ENCODE peak calls at places on chromosomes 11 and 22, in seven cellular contexts. X is GM12878, T is HCT116, R is PC-3, O is DND-41, J is GM23248, E is fibroblast of lung. A is an unnamed sample.

GRCh38 chr11:69431893-69432738 is 49.3 kb upstream of the LINC01488 start:
- DNase-seq in X (no peak), T (no peak), R (no peak), O (no peak), J (no peak), E (no peak), A (no peak)

GRCh38 chr11:56841210-56841810 is 92.8 kb upstream of the OR9G4 start:
- DNase-seq in X (peak; percentile 7), T (peak; percentile 27), R (peak; percentile 82), O (peak; percentile 48), J (peak; percentile 78), E (peak; percentile 62), A (peak; percentile 34)

GRCh38 chr11:92880391-92880790 is 89.1 kb upstream of the MTNR1B start:
- DNase-seq in X (no peak), T (no peak), R (no peak), O (no peak), J (peak; percentile 26), E (no peak), A (no peak)

GRCh38 chr11:67498544-67498972 is 6.6 kb downstream of the PITPNM1 start:
- DNase-seq in X (no peak), T (no peak), R (no peak), O (no peak), J (no peak), E (no peak), A (no peak)

GRCh38 chr11:8239056-8239455 is 24.6 kb downstream of the LMO1 start:
- DNase-seq in X (no peak), T (no peak), R (no peak), O (no peak), J (no peak), E (no peak), A (no peak)

GRCh38 chr11:59557940-59558643 is 46.8 kb downstream of the OR4D9 start:
- DNase-seq in X (no peak), T (no peak), R (no peak), O (no peak), J (no peak), E (peak; percentile 11), A (no peak)

GRCh38 chr11:69351460-69351859 is 57.5 kb downstream of the MYEOV start:
- DNase-seq in X (no peak), T (no peak), R (peak; percentile 62), O (no peak), J (peak; percentile 79), E (peak; percentile 54), A (no peak)

GRCh38 chr11:118610220-118610772 is 2.9 kb downstream of the PHLDB1 start:
- DNase-seq in X (no peak), T (no peak), R (no peak), O (no peak), J (peak; percentile 47), E (no peak), A (no peak)

GRCh38 chr11:67178878-67179277 is 59.8 kb downstream of the KDM2A start:
- DNase-seq in X (no peak), T (no peak), R (no peak), O (no peak), J (no peak), E (peak; percentile 47), A (no peak)

GRCh38 chr11:19756675-19757475 is 44.2 kb downstream of the NAV2 start:
- DNase-seq in X (no peak), T (no peak), R (no peak), O (no peak), J (peak; percentile 86), E (no peak), A (no peak)

GRCh38 chr11:87114093-87114492 is 76.4 kb downstream of the TMEM135 start:
- DNase-seq in X (no peak), T (no peak), R (no peak), O (no peak), J (peak; percentile 9), E (peak; percentile 6), A (no peak)

GRCh38 chr11:10208045-10208674 is 85.9 kb downstream of the SBF2 start:
- DNase-seq in X (peak; percentile 32), T (peak; percentile 58), R (peak; percentile 74), O (no peak), J (peak; percentile 70), E (peak; percentile 74), A (peak; percentile 48)

GRCh38 chr11:17476317-17477083 is at the start of gene ABCC8:
- DNase-seq in X (no peak), T (no peak), R (no peak), O (peak; percentile 55), J (no peak), E (no peak), A (no peak)

GRCh38 chr11:65778431-65778900 is 2.3 kb downstream of the AP5B1 start:
- DNase-seq in X (no peak), T (no peak), R (no peak), O (no peak), J (no peak), E (no peak), A (no peak)

GRCh38 chr11:64284962-64285884 is at the start of gene GPR137:
- DNase-seq in X (no peak), T (no peak), R (peak; percentile 79), O (peak; percentile 90), J (peak; percentile 87), E (peak; percentile 63), A (no peak)

GRCh38 chr22:30697975-30698374 is 3.3 kb downstream of the OSBP2 start:
- DNase-seq in X (no peak), T (no peak), R (no peak), O (no peak), J (no peak), E (no peak), A (no peak)

GRCh38 chr22:30694171-30694637 is 470 bp upstream of the OSBP2 start:
- DNase-seq in X (no peak), T (peak; percentile 29), R (peak; percentile 44), O (no peak), J (peak; percentile 62), E (peak; percentile 43), A (no peak)

GRCh38 chr22:30694638-30695350 is at the start of gene OSBP2:
- DNase-seq in X (no peak), T (no peak), R (peak; percentile 19), O (no peak), J (peak; percentile 45), E (no peak), A (no peak)

GRCh38 chr22:30695871-30696655 is 1.4 kb downstream of the OSBP2 start:
- DNase-seq in X (no peak), T (no peak), R (no peak), O (no peak), J (no peak), E (no peak), A (no peak)

DNA sequence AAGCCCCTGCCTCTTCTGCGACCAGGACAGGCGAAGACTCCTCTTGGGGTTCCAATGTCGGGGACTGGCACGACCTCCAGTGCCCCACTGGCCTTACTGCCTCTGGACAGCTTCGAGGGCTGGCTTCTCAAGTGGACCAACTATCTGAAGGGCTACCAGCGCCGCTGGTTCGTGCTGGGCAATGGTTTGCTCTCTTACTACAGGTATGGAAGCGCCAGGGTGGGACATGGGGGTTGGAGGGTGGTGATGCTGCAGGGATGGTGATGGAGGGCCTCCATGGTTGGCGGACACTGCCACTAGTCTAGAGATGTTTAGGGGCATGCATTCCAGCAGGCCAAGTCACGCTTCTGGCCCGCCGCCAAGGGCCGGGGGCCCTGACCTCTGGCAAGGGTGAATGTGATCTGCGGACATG is 683 bp downstream of the OSBP2 start:
- DNase-seq in X (no peak), T (no peak), R (no peak), O (no peak), J (no peak), E (no peak), A (no peak)
- TF ChIP-seq EZH2 in X (no peak), T (no peak), R (no peak), O (no peak), J (no peak), E (no peak), A (no peak)

GRCh38 chr11:35393093-35393492 is 26.3 kb downstream of the SLC1A2 start:
- DNase-seq in X (no peak), T (no peak), R (no peak), O (no peak), J (no peak), E (no peak), A (no peak)
- TF ChIP-seq EZH2 in X (no peak), T (no peak), R (no peak), O (no peak), J (no peak), E (no peak), A (no peak)

DNA sequence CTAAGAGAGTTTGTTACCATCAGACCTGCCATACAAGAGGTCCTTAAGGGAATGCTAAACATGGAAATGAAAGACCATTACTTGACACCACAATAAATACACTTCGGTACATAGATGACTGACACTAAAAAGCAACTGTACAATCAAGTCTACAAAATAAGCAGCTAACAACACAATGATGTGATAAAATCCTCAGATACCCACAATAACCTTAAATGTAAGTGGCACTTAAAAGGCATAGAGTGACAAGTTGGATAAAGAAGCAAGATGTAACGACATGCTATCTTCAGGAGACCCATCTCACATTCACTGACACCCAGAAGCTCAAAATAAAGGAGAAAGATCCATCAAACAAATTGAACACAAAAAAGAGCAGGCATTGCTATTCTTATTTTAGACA is 107.6 kb downstream of the LRRC4C start:
- DNase-seq in X (no peak), T (no peak), R (no peak), O (no peak), J (no peak), E (no peak), A (no peak)
- TF ChIP-seq EZH2 in X (no peak), T (no peak), R (no peak), O (no peak), J (no peak), E (no peak), A (no peak)

GRCh38 chr11:1571760-1572199 is 291 bp downstream of the DUSP8 start:
- DNase-seq in X (no peak), T (no peak), R (no peak), O (no peak), J (no peak), E (no peak), A (no peak)

GRCh38 chr11:1573847-1574255 is 1.8 kb upstream of the DUSP8 start:
- DNase-seq in X (no peak), T (peak; percentile 39), R (peak; percentile 53), O (no peak), J (no peak), E (no peak), A (no peak)

GRCh38 chr11:1572200-1573076 is at the start of gene DUSP8:
- DNase-seq in X (no peak), T (peak; percentile 53), R (peak; percentile 70), O (no peak), J (peak; percentile 93), E (peak; percentile 82), A (no peak)

GRCh38 chr11:1574256-1575242 is 2.5 kb upstream of the DUSP8 start:
- DNase-seq in X (no peak), T (no peak), R (peak; percentile 59), O (peak; percentile 46), J (peak; percentile 74), E (peak; percentile 49), A (no peak)

DNA sequence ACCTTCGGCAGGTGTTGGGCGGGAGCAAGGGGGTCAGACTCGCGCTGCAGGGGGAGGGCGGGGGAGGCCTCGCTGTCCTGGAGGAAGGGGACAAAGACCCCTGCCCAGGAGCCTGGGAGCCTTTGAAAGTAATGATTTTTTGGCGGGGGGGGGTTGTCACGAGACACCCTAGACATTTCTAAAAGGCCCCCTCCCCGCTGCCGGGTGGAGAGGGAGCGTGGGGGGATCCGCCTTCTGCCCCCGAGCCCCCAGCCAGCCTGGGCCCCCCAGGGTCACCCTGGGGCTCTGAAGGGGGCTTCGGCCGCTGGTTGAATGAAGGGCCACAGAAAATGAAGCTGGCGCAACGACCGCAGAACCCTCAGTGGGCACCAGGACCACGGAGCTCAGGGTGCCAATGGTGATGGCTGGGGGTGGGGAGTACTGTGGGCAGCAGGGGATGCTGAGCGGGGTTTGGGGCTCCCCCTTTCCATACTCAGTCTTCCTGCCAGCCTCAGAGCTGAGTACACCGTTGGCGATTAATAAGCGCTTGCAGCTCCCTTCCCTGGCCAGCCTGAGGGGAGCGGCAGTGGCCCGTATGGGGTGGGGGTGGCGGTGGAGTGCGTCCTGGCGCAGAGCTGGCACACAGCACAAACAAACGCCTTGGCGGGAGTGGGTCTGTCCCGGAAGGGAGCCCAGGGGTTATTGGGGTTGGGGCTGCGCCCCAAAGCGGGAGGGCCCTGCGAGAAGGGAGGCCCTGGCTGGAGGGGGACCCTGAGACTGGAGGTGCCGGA is 1.2 kb upstream of the DUSP8 start:
- DNase-seq in X (no peak), T (no peak), R (no peak), O (no peak), J (no peak), E (no peak), A (no peak)
- TF ChIP-seq EZH2 in X (no peak), T (no peak), R (no peak), O (no peak), J (peak; percentile 47), E (peak; percentile 95), A (no peak)